ENCODE peak calls at places on chromosome 10, in seven cellular contexts. E is right lobe of liver, P is tibial nerve, N is sigmoid colon, M is MM.1S, O is keratinocyte, A is transverse colon. T is an unnamed sample. For H3K4me1, the result is how much of the 10 kb centered on the place peaks cover.

GRCh38 chr10:77321868-77322267 is 315.7 kb downstream of the KCNMA1 start:
- DNase-seq in E (no peak), A (no peak), M (no peak), O (no peak), N (no peak), P (no peak), T (no peak)

GRCh38 chr10:80165173-80165572 is 32.6 kb downstream of the PLAC9 start:
- DNase-seq in M (no peak), N (peak), O (no peak), E (no peak), P (no peak), A (no peak), T (no peak)

GRCh38 chr10:101061814-101062230 is at the start of gene KAZALD1:
- DNase-seq in P (no peak), O (no peak), A (no peak), M (no peak), N (no peak), E (no peak), T (no peak)

GRCh38 chr10:3764626-3765375 is 20.2 kb downstream of the KLF6 start:
- DNase-seq in P (no peak), A (peak), E (peak), O (no peak), M (peak), N (no peak), T (no peak)

GRCh38 chr10:2541176-2541575 is 526.2 kb upstream of the PFKP start:
- DNase-seq in M (no peak), E (no peak), O (no peak), A (no peak), P (no peak), N (no peak), T (no peak)

GRCh38 chr10:46523881-46524470 is 32.5 kb downstream of the GPRIN2 start:
- DNase-seq in O (peak), A (peak), P (peak), M (no peak), E (peak), N (peak), T (peak)

GRCh38 chr10:95181731-95182130 is 12.3 kb upstream of the ACSM6 start:
- DNase-seq in N (no peak), M (no peak), P (no peak), O (no peak), A (no peak), E (no peak), T (no peak)

GRCh38 chr10:31694929-31695837 is 233.4 kb downstream of the ARHGAP12 start:
- DNase-seq in O (no peak), M (no peak), N (no peak), P (no peak), A (no peak), E (no peak), T (no peak)

GRCh38 chr10:49119746-49120145 is 4.4 kb upstream of the VSTM4 start:
- DNase-seq in E (no peak), A (no peak), O (peak), P (no peak), M (no peak), N (no peak), T (no peak)

GRCh38 chr10:130740788-130741785 is 570.4 kb downstream of the TCERG1L start:
- DNase-seq in M (no peak), A (no peak), P (no peak), E (peak), N (peak), O (no peak), T (no peak)

GRCh38 chr10:121444515-121444914 is 153.7 kb downstream of the FGFR2 start:
- DNase-seq in O (no peak), M (no peak), P (no peak), A (no peak), E (no peak), N (no peak), T (no peak)

GRCh38 chr10:95363303-95363912 is 72.6 kb upstream of the PDLIM1 start:
- DNase-seq in E (no peak), N (no peak), M (peak), O (no peak), P (no peak), A (peak), T (peak)

GRCh38 chr10:47307381-47307780 is 7.4 kb downstream of the GDF10 start:
- DNase-seq in M (no peak), P (no peak), O (no peak), E (no peak), A (no peak), N (no peak), T (no peak)

GRCh38 chr10:13707156-13707881 is 120.6 kb downstream of the PRPF18 start:
- DNase-seq in E (peak), P (peak), O (no peak), N (peak), A (peak), M (no peak), T (peak)

GRCh38 chr10:130169136-130169888 is 33.1 kb downstream of the GLRX3 start:
- DNase-seq in N (no peak), E (no peak), M (no peak), P (no peak), A (no peak), O (no peak), T (no peak)

GRCh38 chr10:31596765-31597164 is 277.7 kb downstream of the ZEB1 start:
- DNase-seq in P (no peak), E (no peak), N (no peak), A (no peak), M (no peak), O (no peak), T (no peak)

GRCh38 chr10:73131913-73132686 is 21.8 kb downstream of the NUDT13 start:
- DNase-seq in N (no peak), E (no peak), P (no peak), O (no peak), A (no peak), M (no peak), T (no peak)

GRCh38 chr10:30786131-30786530 is 156.6 kb upstream of the LYZL2 start:
- DNase-seq in E (no peak), A (no peak), O (no peak), N (peak), M (no peak), P (no peak), T (no peak)

GRCh38 chr10:9342865-9343450 is 1288.5 kb downstream of the GATA3 start:
- DNase-seq in O (no peak), P (no peak), M (peak), A (no peak), N (no peak), E (no peak), T (peak)

GRCh38 chr10:21077681-21078080 is 180.6 kb upstream of the NEBL start:
- DNase-seq in E (no peak), M (no peak), O (no peak), N (no peak), P (no peak), A (no peak), T (no peak)

GRCh38 chr10:104333037-104333727 is 5.1 kb downstream of the ITPRIP start:
- DNase-seq in P (no peak), O (no peak), M (no peak), E (peak), A (no peak), N (peak), T (no peak)

DNA sequence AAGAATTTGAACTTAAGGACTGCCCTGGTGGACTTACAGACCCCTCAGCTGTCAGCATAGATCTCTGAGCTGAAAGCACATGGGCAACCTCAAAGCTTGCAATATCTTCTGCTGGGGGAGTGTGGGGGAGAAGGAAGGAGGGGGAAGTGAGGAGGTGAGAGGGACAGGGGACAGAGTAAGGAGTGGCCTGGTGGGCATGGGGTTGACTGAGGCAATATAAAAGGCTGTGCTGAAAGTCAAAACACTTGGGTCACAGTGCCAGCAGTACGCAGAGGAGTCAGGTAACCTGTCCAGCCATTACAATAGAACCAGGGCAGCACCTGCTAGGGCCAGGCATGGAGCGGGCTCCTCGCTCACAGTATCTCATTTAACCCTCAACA is 43.2 kb downstream of the PPP1R3C start:
- DNase-seq in M (no peak), O (no peak), E (no peak), P (no peak), A (no peak), N (no peak), T (no peak)
- H3K4me1 ChIP-seq in M (under half), O (under half), E (under half), P (under half), A (half or more), N (half or more), T (under half)

GRCh38 chr10:88386878-88387773 is 196.0 kb downstream of the RNLS start:
- DNase-seq in O (no peak), N (peak), E (peak), A (peak), P (no peak), M (peak), T (no peak)
- H3K4me1 ChIP-seq in O (under half), N (under half), E (under half), A (half or more), P (under half), M (half or more), T (under half)

GRCh38 chr10:1171182-1171581 is 115.0 kb downstream of the WDR37 start:
- DNase-seq in M (no peak), O (no peak), N (no peak), E (no peak), P (no peak), A (no peak), T (no peak)
- H3K4me1 ChIP-seq in M (under half), O (under half), N (under half), E (under half), P (under half), A (under half), T (under half)

GRCh38 chr10:69459893-69460575 is 8.8 kb downstream of the TSPAN15 start:
- DNase-seq in A (no peak), M (no peak), P (no peak), O (no peak), E (no peak), N (no peak), T (no peak)

GRCh38 chr10:69459101-69459805 is 8.0 kb downstream of the TSPAN15 start:
- DNase-seq in O (no peak), P (no peak), A (peak), E (no peak), N (no peak), M (no peak), T (no peak)

GRCh38 chr10:69461327-69462025 is 10.2 kb downstream of the TSPAN15 start:
- DNase-seq in E (no peak), A (no peak), M (no peak), P (no peak), O (no peak), N (no peak), T (no peak)

GRCh38 chr10:69458426-69459100 is 7.3 kb downstream of the TSPAN15 start:
- DNase-seq in M (no peak), P (no peak), N (peak), A (peak), O (no peak), E (no peak), T (peak)

DNA sequence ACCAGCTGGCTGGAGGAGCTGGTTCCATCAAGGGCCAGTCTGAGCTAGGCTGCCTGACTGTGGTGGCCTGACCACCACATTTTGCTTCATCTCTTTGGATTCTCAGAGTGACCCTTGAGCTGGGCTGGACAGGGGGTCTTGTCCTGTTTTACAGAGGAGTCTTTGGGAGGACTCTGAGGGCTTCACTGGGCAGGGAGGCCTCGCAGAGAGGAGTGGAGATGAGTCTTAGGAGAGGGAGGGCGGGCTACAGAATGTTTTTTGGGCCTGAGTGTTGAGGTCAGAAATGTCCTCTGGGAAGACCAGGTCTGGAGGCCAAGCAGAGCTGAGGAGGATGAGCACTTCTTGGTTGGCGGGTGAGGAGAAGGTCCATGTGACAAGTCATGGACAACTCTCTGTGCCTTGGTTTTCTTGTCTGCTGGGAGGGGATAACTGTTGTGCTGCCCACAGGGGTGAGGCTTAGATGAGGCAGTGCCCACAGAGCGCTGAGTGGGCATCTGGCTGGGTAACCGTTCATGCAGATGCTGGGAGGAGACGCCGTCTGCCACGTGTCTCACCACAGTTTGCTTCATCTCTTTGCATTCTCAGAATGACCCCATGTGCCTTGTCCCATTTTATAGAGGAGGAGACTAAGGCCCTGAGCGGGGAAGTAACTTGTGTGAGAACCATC is 9.4 kb downstream of the TSPAN15 start:
- DNase-seq in O (no peak), P (no peak), M (no peak), A (no peak), N (no peak), E (no peak), T (no peak)
- H3K4me1 ChIP-seq in O (under half), P (under half), M (under half), A (half or more), N (half or more), E (under half), T (half or more)